ENCODE peak calls at places on chromosomes 16 and 17, in six cellular contexts. E, U, O, R, W and T are unnamed samples. For H3K4me1, the result is how much of the 10 kb centered on the place peaks cover.

GRCh38 chr16:46947900-46948547 is 25.4 kb downstream of the DNAJA2 start:
- DNase-seq in U (peak), W (peak), R (peak), O (peak), E (peak), T (peak)

GRCh38 chr17:6456914-6457687 is 12.8 kb downstream of the PIMREG start:
- DNase-seq in E (peak), R (peak), O (peak), W (no peak), U (peak), T (peak)

GRCh38 chr17:37382056-37382455 is 6.3 kb downstream of the C17orf78 start:
- DNase-seq in W (no peak), R (no peak), U (no peak), E (no peak), O (no peak), T (no peak)

GRCh38 chr17:68706351-68706750 is 105.2 kb upstream of the FAM20A start:
- DNase-seq in E (no peak), U (no peak), W (no peak), O (peak), R (no peak), T (no peak)

GRCh38 chr17:17814162-17815061 is 22.4 kb downstream of the SREBF1 start:
- DNase-seq in R (no peak), U (no peak), O (no peak), E (no peak), W (no peak), T (no peak)

GRCh38 chr16:85699224-85699558 is 10.4 kb upstream of the GINS2 start:
- DNase-seq in U (no peak), W (no peak), O (no peak), R (no peak), E (no peak), T (no peak)

GRCh38 chr17:18182978-18183333 is 672 bp upstream of the ALKBH5 start:
- DNase-seq in W (peak), U (no peak), R (peak), O (peak), E (no peak), T (peak)

GRCh38 chr16:58628845-58629680 is 563 bp downstream of the CNOT1 start:
- DNase-seq in W (peak), O (peak), E (no peak), R (peak), U (peak), T (peak)

GRCh38 chr17:37605813-37606505 is 3.3 kb downstream of the SYNRG start:
- DNase-seq in R (no peak), W (peak), E (peak), U (no peak), O (peak), T (no peak)

GRCh38 chr16:27471661-27472060 is 69.7 kb downstream of the IL21R start:
- DNase-seq in E (no peak), O (no peak), W (no peak), R (no peak), U (no peak), T (no peak)

GRCh38 chr16:60945225-60945624 is 1091.0 kb downstream of the CDH8 start:
- DNase-seq in R (no peak), U (peak), E (peak), W (peak), O (no peak), T (peak)

GRCh38 chr16:68079616-68080344 is 5.4 kb upstream of the NFATC3 start:
- DNase-seq in U (peak), W (peak), R (no peak), O (no peak), E (no peak), T (peak)

GRCh38 chr16:66511615-66512500 is 38.1 kb downstream of the TK2 start:
- DNase-seq in O (peak), W (no peak), E (peak), U (no peak), R (peak), T (no peak)

GRCh38 chr17:27376637-27377547 is 79.4 kb upstream of the KSR1 start:
- DNase-seq in W (no peak), E (peak), U (no peak), R (peak), O (peak), T (no peak)

GRCh38 chr17:38667099-38667786 is 7.5 kb downstream of the EPOP start:
- DNase-seq in E (peak), R (peak), U (peak), W (peak), O (peak), T (peak)

GRCh38 chr16:53952215-53953208 is 248.6 kb downstream of the FTO start:
- DNase-seq in U (no peak), E (peak), O (peak), R (peak), W (peak), T (no peak)

GRCh38 chr17:12620200-12620720 is 45.4 kb upstream of the MYOCD start:
- DNase-seq in O (no peak), U (no peak), R (peak), W (no peak), E (peak), T (no peak)

GRCh38 chr17:59761385-59762021 is 54.0 kb downstream of the VMP1 start:
- DNase-seq in E (peak), R (peak), O (peak), U (peak), W (no peak), T (no peak)
- H3K4me1 ChIP-seq in E (half or more), R (under half), O (half or more), U (under half), W (under half), T (under half)

GRCh38 chr17:75616521-75617122 is 16.6 kb upstream of the SMIM5 start:
- DNase-seq in R (no peak), U (no peak), W (no peak), O (no peak), E (no peak), T (no peak)
- H3K27ac ChIP-seq in R (no peak), U (no peak), W (no peak), O (no peak), E (no peak), T (no peak)

DNA sequence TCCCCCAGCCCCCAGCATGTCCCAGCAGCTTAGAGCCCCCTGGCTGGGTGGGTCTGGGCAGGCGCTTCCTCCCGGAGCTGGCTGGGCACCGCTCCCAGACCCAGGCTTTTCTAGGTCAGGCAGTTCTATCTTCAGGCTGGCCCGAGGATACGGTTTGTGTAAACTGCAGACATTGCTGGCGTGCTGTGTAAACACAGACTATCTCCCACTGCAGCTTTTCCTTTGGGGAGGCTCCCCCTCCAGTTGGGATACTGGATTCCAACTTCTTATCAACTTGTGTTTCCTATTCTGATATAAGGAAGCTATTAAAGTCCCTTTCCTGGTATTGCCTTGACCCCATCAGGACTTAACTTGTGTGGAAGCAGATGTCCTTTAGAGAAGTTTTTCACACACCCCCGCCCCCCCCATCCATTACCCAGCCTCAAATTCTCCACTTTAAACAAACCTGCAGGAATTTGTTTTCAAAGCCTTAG is 18.3 kb upstream of the GNA13 start:
- DNase-seq in U (peak), R (peak), E (no peak), W (no peak), O (no peak), T (peak)
- H2AFZ ChIP-seq in U (no peak), R (peak), E (no peak), W (no peak), O (no peak), T (peak)

GRCh38 chr16:14608604-14609003 is 21.5 kb downstream of the PARN start:
- DNase-seq in W (no peak), O (no peak), U (peak), R (no peak), E (no peak), T (no peak)
- H3K4me1 ChIP-seq in W (under half), O (under half), U (under half), R (under half), E (under half), T (under half)

DNA sequence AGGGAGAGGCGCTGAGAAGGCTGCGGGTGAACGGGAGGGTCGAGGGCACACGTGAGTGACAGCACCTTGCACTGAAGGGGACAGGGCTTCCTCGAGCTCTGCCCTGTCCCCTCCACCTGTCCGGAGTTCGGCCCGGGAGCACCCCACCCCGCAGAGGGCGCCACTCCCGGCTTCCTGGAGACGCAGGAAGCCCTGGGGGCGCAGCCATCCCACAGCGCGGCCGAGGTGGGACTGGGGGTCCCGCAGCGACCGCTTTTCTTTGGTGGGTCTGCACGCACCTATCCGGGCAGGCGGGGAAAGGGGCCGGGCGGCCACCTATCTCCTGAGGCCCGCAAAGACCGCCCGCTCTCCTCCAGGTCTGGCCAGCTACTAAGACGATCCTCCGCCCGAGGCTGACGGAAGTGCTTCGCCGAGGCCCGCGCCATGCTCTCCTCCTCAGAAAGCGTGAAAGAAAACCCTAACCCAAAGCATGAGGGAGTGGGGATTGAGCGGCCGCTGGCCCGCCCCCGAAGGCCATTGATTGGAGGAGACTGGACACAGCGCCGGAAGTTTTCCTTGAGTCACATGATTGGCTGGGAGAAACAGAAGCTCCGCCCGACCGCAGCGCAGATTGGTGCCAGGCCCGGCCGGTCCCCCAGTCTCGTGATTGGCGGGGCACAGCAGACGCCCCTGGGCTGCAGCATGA is 34.4 kb downstream of the DDX19A start:
- DNase-seq in E (peak), W (peak), U (peak), O (peak), R (peak), T (peak)
- H3K27ac ChIP-seq in E (peak), W (peak), U (peak), O (peak), R (peak), T (peak)

DNA sequence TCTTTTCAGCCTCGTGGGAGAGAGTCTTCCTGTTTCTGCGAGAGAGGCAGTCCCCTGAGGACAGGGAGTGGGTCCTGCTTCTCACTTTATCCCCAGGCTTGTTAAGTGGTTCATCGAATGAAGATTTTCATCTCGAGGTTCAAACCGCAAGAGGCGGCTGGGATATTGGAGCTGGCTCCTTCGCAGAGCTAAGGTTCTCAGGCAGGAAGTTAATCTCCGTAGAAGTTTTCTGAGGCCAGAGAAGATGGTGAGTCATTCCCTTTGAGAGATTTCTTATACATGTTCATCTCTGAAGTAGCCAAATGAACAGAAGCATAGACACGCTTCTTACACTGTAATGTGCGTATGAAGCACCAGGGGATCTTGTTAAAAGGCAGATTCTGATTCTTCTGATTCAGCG is 211.7 kb upstream of the SDK2 start:
- DNase-seq in R (no peak), W (no peak), O (peak), E (peak), U (no peak), T (no peak)
- H2AFZ ChIP-seq in R (no peak), W (no peak), O (no peak), E (no peak), U (no peak), T (no peak)